ENCODE peak calls at places on chromosomes 13 and 19, in seven cellular contexts. One of them, this sample, is unnamed.

GRCh38 chr19:44648536-44649370 is 5.0 kb downstream of the PVR start:
- DNase-seq in H9: no peak
- DNase-seq in IMR-90: peak
- DNase-seq in mesendoderm: no peak
- DNase-seq in mesenchymal stem cell: peak
- DNase-seq in H1: no peak
- DNase-seq in neuronal stem cell: no peak
- DNase-seq in this sample: no peak

GRCh38 chr19:35446194-35446593 is 1.9 kb upstream of the FFAR2 start:
- DNase-seq in H1: no peak
- DNase-seq in IMR-90: no peak
- DNase-seq in neuronal stem cell: no peak
- DNase-seq in H9: no peak
- DNase-seq in mesenchymal stem cell: no peak
- DNase-seq in mesendoderm: no peak
- DNase-seq in this sample: no peak

GRCh38 chr13:94660695-94661324 is 51.5 kb downstream of the SOX21 start:
- DNase-seq in H1: no peak
- DNase-seq in mesendoderm: no peak
- DNase-seq in neuronal stem cell: no peak
- DNase-seq in IMR-90: peak
- DNase-seq in H9: no peak
- DNase-seq in mesenchymal stem cell: peak
- DNase-seq in this sample: peak

GRCh38 chr13:20666948-20667347 is 36.6 kb upstream of the IL17D start:
- DNase-seq in neuronal stem cell: no peak
- DNase-seq in mesendoderm: no peak
- DNase-seq in H9: no peak
- DNase-seq in IMR-90: no peak
- DNase-seq in H1: no peak
- DNase-seq in mesenchymal stem cell: no peak
- DNase-seq in this sample: peak

GRCh38 chr13:80586356-80586755 is 245.4 kb upstream of the SPRY2 start:
- DNase-seq in neuronal stem cell: no peak
- DNase-seq in mesendoderm: no peak
- DNase-seq in mesenchymal stem cell: peak
- DNase-seq in H9: no peak
- DNase-seq in H1: no peak
- DNase-seq in IMR-90: no peak
- DNase-seq in this sample: no peak

GRCh38 chr13:20358022-20358421 is 125.9 kb upstream of the GJB6 start:
- DNase-seq in H9: no peak
- DNase-seq in mesendoderm: no peak
- DNase-seq in H1: no peak
- DNase-seq in IMR-90: no peak
- DNase-seq in mesenchymal stem cell: no peak
- DNase-seq in neuronal stem cell: no peak
- DNase-seq in this sample: no peak

GRCh38 chr19:44986389-44986788 is 14.9 kb upstream of the RELB start:
- DNase-seq in H9: no peak
- DNase-seq in IMR-90: no peak
- DNase-seq in H1: no peak
- DNase-seq in neuronal stem cell: no peak
- DNase-seq in mesendoderm: no peak
- DNase-seq in mesenchymal stem cell: no peak
- DNase-seq in this sample: no peak

GRCh38 chr13:74135306-74136088 is 1.3 kb upstream of the KLF12 start:
- DNase-seq in mesenchymal stem cell: peak
- DNase-seq in H9: peak
- DNase-seq in neuronal stem cell: peak
- DNase-seq in H1: no peak
- DNase-seq in mesendoderm: peak
- DNase-seq in IMR-90: peak
- DNase-seq in this sample: peak

GRCh38 chr13:33446821-33447481 is 161.4 kb upstream of the STARD13 start:
- DNase-seq in neuronal stem cell: no peak
- DNase-seq in IMR-90: no peak
- DNase-seq in H9: no peak
- DNase-seq in H1: no peak
- DNase-seq in mesenchymal stem cell: no peak
- DNase-seq in mesendoderm: no peak
- DNase-seq in this sample: peak

GRCh38 chr19:6209680-6210079 is 70.1 kb downstream of the MLLT1 start:
- DNase-seq in IMR-90: no peak
- DNase-seq in mesenchymal stem cell: no peak
- DNase-seq in neuronal stem cell: no peak
- DNase-seq in H9: no peak
- DNase-seq in H1: no peak
- DNase-seq in mesendoderm: no peak
- DNase-seq in this sample: no peak

GRCh38 chr13:20161275-20161950 is 561 bp upstream of the GJA3 start:
- DNase-seq in H1: no peak
- DNase-seq in neuronal stem cell: no peak
- DNase-seq in H9: no peak
- DNase-seq in mesenchymal stem cell: no peak
- DNase-seq in mesendoderm: no peak
- DNase-seq in IMR-90: no peak
- DNase-seq in this sample: no peak

GRCh38 chr19:18408053-18408476 is 10.6 kb upstream of the LRRC25 start:
- DNase-seq in H1: no peak
- DNase-seq in neuronal stem cell: no peak
- DNase-seq in IMR-90: no peak
- DNase-seq in mesenchymal stem cell: no peak
- DNase-seq in mesendoderm: peak
- DNase-seq in H9: peak
- DNase-seq in this sample: peak

GRCh38 chr13:27043013-27043412 is 128.6 kb downstream of the USP12 start:
- DNase-seq in IMR-90: peak
- DNase-seq in mesenchymal stem cell: peak
- DNase-seq in H1: peak
- DNase-seq in neuronal stem cell: no peak
- DNase-seq in H9: no peak
- DNase-seq in mesendoderm: peak
- DNase-seq in this sample: peak

GRCh38 chr19:47353307-47353712 is 4.2 kb downstream of the DHX34 start:
- DNase-seq in H1: no peak
- DNase-seq in IMR-90: no peak
- DNase-seq in mesenchymal stem cell: no peak
- DNase-seq in H9: no peak
- DNase-seq in mesendoderm: no peak
- DNase-seq in neuronal stem cell: no peak
- DNase-seq in this sample: no peak

GRCh38 chr19:48600679-48601382 is 5.7 kb upstream of the SPACA4 start:
- DNase-seq in mesenchymal stem cell: no peak
- DNase-seq in IMR-90: no peak
- DNase-seq in H9: no peak
- DNase-seq in mesendoderm: no peak
- DNase-seq in H1: no peak
- DNase-seq in neuronal stem cell: no peak
- DNase-seq in this sample: no peak

GRCh38 chr13:36528105-36528504 is 95.8 kb downstream of the CCNA1 start:
- DNase-seq in mesenchymal stem cell: no peak
- DNase-seq in neuronal stem cell: no peak
- DNase-seq in mesendoderm: no peak
- DNase-seq in H9: no peak
- DNase-seq in IMR-90: no peak
- DNase-seq in H1: no peak
- DNase-seq in this sample: no peak

GRCh38 chr13:30831515-30831914 is 74.6 kb upstream of the MEDAG start:
- DNase-seq in H1: no peak
- DNase-seq in IMR-90: no peak
- DNase-seq in mesenchymal stem cell: no peak
- DNase-seq in mesendoderm: no peak
- DNase-seq in H9: no peak
- DNase-seq in neuronal stem cell: no peak
- DNase-seq in this sample: no peak

DNA sequence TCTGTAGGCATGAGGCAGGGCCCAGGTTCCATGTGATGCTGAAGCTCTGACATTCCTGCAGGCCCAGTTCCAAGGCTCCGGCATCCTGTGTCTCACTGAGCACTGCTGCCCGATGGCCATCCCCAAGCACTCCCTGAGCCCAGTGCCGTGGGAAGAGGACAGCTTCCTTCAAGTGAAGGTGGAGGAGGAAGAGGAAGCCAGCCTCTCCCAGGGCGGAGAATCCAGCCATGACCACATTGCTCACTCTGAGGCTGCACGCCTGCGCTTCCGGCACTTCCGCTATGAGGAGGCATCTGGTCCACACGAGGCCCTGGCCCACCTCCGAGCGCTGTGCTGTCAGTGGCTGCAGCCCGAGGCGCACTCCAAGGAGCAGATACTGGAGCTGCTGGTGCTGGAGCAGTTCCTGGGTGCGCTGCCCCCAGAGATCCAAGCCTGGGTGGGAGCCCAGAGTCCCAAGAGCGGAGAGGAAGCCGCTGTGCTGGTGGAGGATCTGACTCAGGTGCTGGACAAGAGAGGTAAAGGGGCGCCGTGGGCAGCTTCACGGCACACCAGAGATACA is 8.0 kb downstream of the ZSCAN22 start:
- DNase-seq in H9: no peak
- DNase-seq in neuronal stem cell: no peak
- DNase-seq in IMR-90: no peak
- DNase-seq in mesendoderm: no peak
- DNase-seq in H1: no peak
- DNase-seq in mesenchymal stem cell: no peak
- DNase-seq in this sample: no peak
- H3K4ac ChIP-seq in H9: no peak
- H3K4ac ChIP-seq in neuronal stem cell: no peak
- H3K4ac ChIP-seq in IMR-90: no peak
- H3K4ac ChIP-seq in mesendoderm: no peak
- H3K4ac ChIP-seq in H1: no peak
- H3K4ac ChIP-seq in mesenchymal stem cell: no peak
- H3K4ac ChIP-seq in this sample: no peak

GRCh38 chr19:38276942-38277517 is 12.7 kb downstream of the SPINT2 start:
- DNase-seq in H1: no peak
- DNase-seq in IMR-90: no peak
- DNase-seq in H9: no peak
- DNase-seq in neuronal stem cell: no peak
- DNase-seq in mesenchymal stem cell: no peak
- DNase-seq in mesendoderm: no peak
- DNase-seq in this sample: peak

GRCh38 chr19:38277969-38278680 is 13.8 kb downstream of the SPINT2 start:
- DNase-seq in neuronal stem cell: no peak
- DNase-seq in mesendoderm: peak
- DNase-seq in H9: no peak
- DNase-seq in mesenchymal stem cell: peak
- DNase-seq in IMR-90: peak
- DNase-seq in H1: no peak
- DNase-seq in this sample: peak

GRCh38 chr19:38277549-38277948 is 13.2 kb downstream of the SPINT2 start:
- DNase-seq in neuronal stem cell: no peak
- DNase-seq in H9: no peak
- DNase-seq in IMR-90: peak
- DNase-seq in mesenchymal stem cell: peak
- DNase-seq in mesendoderm: peak
- DNase-seq in H1: no peak
- DNase-seq in this sample: peak

GRCh38 chr19:38280030-38280921 is 15.9 kb downstream of the SPINT2 start:
- DNase-seq in H9: no peak
- DNase-seq in IMR-90: no peak
- DNase-seq in mesenchymal stem cell: no peak
- DNase-seq in H1: no peak
- DNase-seq in mesendoderm: no peak
- DNase-seq in neuronal stem cell: no peak
- DNase-seq in this sample: no peak

GRCh38 chr19:38278751-38279150 is 14.4 kb downstream of the SPINT2 start:
- DNase-seq in H1: no peak
- DNase-seq in neuronal stem cell: no peak
- DNase-seq in H9: no peak
- DNase-seq in IMR-90: no peak
- DNase-seq in mesendoderm: no peak
- DNase-seq in mesenchymal stem cell: peak
- DNase-seq in this sample: no peak
- H3K4ac ChIP-seq in H1: no peak
- H3K4ac ChIP-seq in neuronal stem cell: no peak
- H3K4ac ChIP-seq in H9: no peak
- H3K4ac ChIP-seq in IMR-90: peak
- H3K4ac ChIP-seq in mesendoderm: no peak
- H3K4ac ChIP-seq in mesenchymal stem cell: no peak
- H3K4ac ChIP-seq in this sample: no peak

GRCh38 chr13:69912576-69913074 is 195.0 kb upstream of the ATXN8OS start:
- DNase-seq in mesenchymal stem cell: no peak
- DNase-seq in IMR-90: no peak
- DNase-seq in H1: no peak
- DNase-seq in neuronal stem cell: no peak
- DNase-seq in mesendoderm: peak
- DNase-seq in H9: no peak
- DNase-seq in this sample: no peak

DNA sequence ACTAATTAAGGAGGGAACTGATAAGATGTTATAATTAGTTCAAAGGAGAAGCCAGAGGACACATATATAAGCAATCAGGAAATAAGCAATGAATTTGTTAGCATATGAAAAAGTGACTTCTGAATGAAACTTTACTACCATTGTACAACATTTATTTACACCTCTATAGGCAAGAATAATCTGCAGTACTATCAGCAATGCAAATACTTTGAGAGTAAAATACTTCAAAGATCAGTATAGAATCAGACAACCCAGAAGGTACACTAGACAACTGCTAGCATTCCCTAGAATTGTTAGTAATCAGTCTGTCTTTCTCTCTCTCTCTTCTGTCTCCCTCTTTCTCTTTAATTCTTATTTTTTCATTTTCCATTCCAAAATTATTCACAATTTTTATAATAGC is 196.8 kb upstream of the ATXN8OS start:
- DNase-seq in H9: no peak
- DNase-seq in H1: no peak
- DNase-seq in neuronal stem cell: no peak
- DNase-seq in mesendoderm: no peak
- DNase-seq in mesenchymal stem cell: no peak
- DNase-seq in IMR-90: no peak
- DNase-seq in this sample: no peak
- H3K4ac ChIP-seq in H9: no peak
- H3K4ac ChIP-seq in H1: no peak
- H3K4ac ChIP-seq in neuronal stem cell: no peak
- H3K4ac ChIP-seq in mesendoderm: no peak
- H3K4ac ChIP-seq in mesenchymal stem cell: no peak
- H3K4ac ChIP-seq in IMR-90: no peak
- H3K4ac ChIP-seq in this sample: no peak

DNA sequence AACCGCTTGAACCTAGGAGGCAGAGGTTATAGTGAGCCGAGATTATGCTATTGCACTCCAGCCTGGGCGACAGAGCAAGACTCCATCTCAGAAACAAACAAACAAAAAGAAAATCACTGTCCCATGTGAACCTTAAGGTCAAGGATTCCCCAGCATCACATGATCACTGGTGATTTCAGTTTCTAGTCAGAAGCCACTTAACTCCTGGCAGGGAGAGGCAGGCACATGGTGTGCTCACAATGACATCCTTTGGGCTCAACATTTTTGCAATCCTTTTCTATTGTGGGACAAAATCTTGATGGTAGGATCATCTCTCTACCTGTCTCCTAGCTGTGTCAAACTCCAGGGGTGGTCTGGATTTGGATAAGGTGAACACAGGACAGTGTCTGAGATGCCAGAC is 12.1 kb downstream of the AKAP8 start:
- DNase-seq in H9: no peak
- DNase-seq in mesenchymal stem cell: peak
- DNase-seq in mesendoderm: no peak
- DNase-seq in IMR-90: no peak
- DNase-seq in neuronal stem cell: no peak
- DNase-seq in H1: no peak
- DNase-seq in this sample: no peak
- H3K4ac ChIP-seq in H9: no peak
- H3K4ac ChIP-seq in mesenchymal stem cell: no peak
- H3K4ac ChIP-seq in mesendoderm: no peak
- H3K4ac ChIP-seq in IMR-90: no peak
- H3K4ac ChIP-seq in neuronal stem cell: no peak
- H3K4ac ChIP-seq in H1: no peak
- H3K4ac ChIP-seq in this sample: no peak

GRCh38 chr13:106375085-106375484 is 160.4 kb downstream of the EFNB2 start:
- DNase-seq in mesenchymal stem cell: no peak
- DNase-seq in H1: no peak
- DNase-seq in mesendoderm: no peak
- DNase-seq in IMR-90: no peak
- DNase-seq in neuronal stem cell: no peak
- DNase-seq in H9: no peak
- DNase-seq in this sample: no peak
- H3K4ac ChIP-seq in mesenchymal stem cell: peak
- H3K4ac ChIP-seq in H1: no peak
- H3K4ac ChIP-seq in mesendoderm: no peak
- H3K4ac ChIP-seq in IMR-90: peak
- H3K4ac ChIP-seq in neuronal stem cell: peak
- H3K4ac ChIP-seq in H9: no peak
- H3K4ac ChIP-seq in this sample: no peak